ENCODE peak calls at places on chromosomes 3 and 15, in six cellular contexts. One of them, this sample, is unnamed.

GRCh38 chr3:71478568-71478967 is 105.0 kb downstream of the FOXP1 start:
- DNase-seq in HCT116: no peak
- DNase-seq in CD4-positive, alpha-beta T cell: peak
- DNase-seq in SJSA1: no peak
- DNase-seq in uterus: no peak
- DNase-seq in breast epithelium: no peak
- DNase-seq in this sample: peak

GRCh38 chr3:79957066-79957465 is 189.3 kb upstream of the ROBO1 start:
- DNase-seq in uterus: no peak
- DNase-seq in HCT116: no peak
- DNase-seq in SJSA1: no peak
- DNase-seq in breast epithelium: no peak
- DNase-seq in CD4-positive, alpha-beta T cell: no peak
- DNase-seq in this sample: no peak

GRCh38 chr3:166243511-166243910 is 406.3 kb upstream of the BCHE start:
- DNase-seq in HCT116: no peak
- DNase-seq in breast epithelium: no peak
- DNase-seq in uterus: no peak
- DNase-seq in CD4-positive, alpha-beta T cell: no peak
- DNase-seq in SJSA1: no peak
- DNase-seq in this sample: no peak

GRCh38 chr15:27808182-27808581 is 290.9 kb downstream of the OCA2 start:
- DNase-seq in HCT116: no peak
- DNase-seq in CD4-positive, alpha-beta T cell: no peak
- DNase-seq in breast epithelium: no peak
- DNase-seq in uterus: no peak
- DNase-seq in SJSA1: no peak
- DNase-seq in this sample: no peak

GRCh38 chr3:49476563-49476962 is 6.5 kb downstream of the DAG1 start:
- DNase-seq in breast epithelium: no peak
- DNase-seq in CD4-positive, alpha-beta T cell: no peak
- DNase-seq in SJSA1: no peak
- DNase-seq in HCT116: no peak
- DNase-seq in uterus: no peak
- DNase-seq in this sample: no peak

GRCh38 chr3:40173291-40173710 is 136.2 kb upstream of the EIF1B start:
- DNase-seq in CD4-positive, alpha-beta T cell: no peak
- DNase-seq in HCT116: no peak
- DNase-seq in uterus: no peak
- DNase-seq in breast epithelium: no peak
- DNase-seq in SJSA1: no peak
- DNase-seq in this sample: no peak

GRCh38 chr3:133282239-133282638 is 117.6 kb upstream of the BFSP2 start:
- DNase-seq in uterus: no peak
- DNase-seq in SJSA1: no peak
- DNase-seq in HCT116: no peak
- DNase-seq in CD4-positive, alpha-beta T cell: no peak
- DNase-seq in breast epithelium: no peak
- DNase-seq in this sample: no peak

GRCh38 chr3:173397161-173398110 is at the start of gene NLGN1:
- DNase-seq in SJSA1: peak
- DNase-seq in CD4-positive, alpha-beta T cell: no peak
- DNase-seq in uterus: peak
- DNase-seq in breast epithelium: peak
- DNase-seq in HCT116: no peak
- DNase-seq in this sample: peak

GRCh38 chr3:179279294-179279693 is 28.4 kb upstream of the KCNMB3 start:
- DNase-seq in SJSA1: no peak
- DNase-seq in HCT116: no peak
- DNase-seq in CD4-positive, alpha-beta T cell: no peak
- DNase-seq in uterus: no peak
- DNase-seq in breast epithelium: no peak
- DNase-seq in this sample: no peak

GRCh38 chr3:150870406-150870805 is 34.8 kb downstream of the MINDY4B start:
- DNase-seq in HCT116: no peak
- DNase-seq in uterus: no peak
- DNase-seq in SJSA1: no peak
- DNase-seq in breast epithelium: no peak
- DNase-seq in CD4-positive, alpha-beta T cell: no peak
- DNase-seq in this sample: no peak

GRCh38 chr3:103057477-103057876 is 622.7 kb downstream of the ZPLD1 start:
- DNase-seq in breast epithelium: no peak
- DNase-seq in SJSA1: no peak
- DNase-seq in uterus: no peak
- DNase-seq in CD4-positive, alpha-beta T cell: no peak
- DNase-seq in HCT116: no peak
- DNase-seq in this sample: no peak

GRCh38 chr3:143574933-143575332 is 273.3 kb downstream of the SLC9A9 start:
- DNase-seq in breast epithelium: no peak
- DNase-seq in HCT116: no peak
- DNase-seq in uterus: no peak
- DNase-seq in SJSA1: no peak
- DNase-seq in CD4-positive, alpha-beta T cell: no peak
- DNase-seq in this sample: no peak

GRCh38 chr3:15102256-15102655 is 3.3 kb upstream of the RBSN start:
- DNase-seq in HCT116: no peak
- DNase-seq in uterus: peak
- DNase-seq in CD4-positive, alpha-beta T cell: no peak
- DNase-seq in SJSA1: no peak
- DNase-seq in breast epithelium: peak
- DNase-seq in this sample: peak

GRCh38 chr3:197239857-197240256 is 58.6 kb downstream of the DLG1 start:
- DNase-seq in breast epithelium: no peak
- DNase-seq in HCT116: no peak
- DNase-seq in uterus: no peak
- DNase-seq in CD4-positive, alpha-beta T cell: no peak
- DNase-seq in SJSA1: no peak
- DNase-seq in this sample: no peak

GRCh38 chr3:58752168-58752567 is 85.6 kb upstream of the FAM3D start:
- DNase-seq in uterus: no peak
- DNase-seq in SJSA1: no peak
- DNase-seq in HCT116: no peak
- DNase-seq in CD4-positive, alpha-beta T cell: no peak
- DNase-seq in breast epithelium: no peak
- DNase-seq in this sample: no peak

GRCh38 chr3:14297784-14298236 is 104.6 kb upstream of the SLC6A6 start:
- DNase-seq in CD4-positive, alpha-beta T cell: no peak
- DNase-seq in SJSA1: no peak
- DNase-seq in uterus: peak
- DNase-seq in breast epithelium: peak
- DNase-seq in HCT116: no peak
- DNase-seq in this sample: no peak

GRCh38 chr3:23129817-23130216 is 73.3 kb upstream of the UBE2E2 start:
- DNase-seq in CD4-positive, alpha-beta T cell: no peak
- DNase-seq in HCT116: no peak
- DNase-seq in SJSA1: peak
- DNase-seq in uterus: no peak
- DNase-seq in breast epithelium: peak
- DNase-seq in this sample: no peak

DNA sequence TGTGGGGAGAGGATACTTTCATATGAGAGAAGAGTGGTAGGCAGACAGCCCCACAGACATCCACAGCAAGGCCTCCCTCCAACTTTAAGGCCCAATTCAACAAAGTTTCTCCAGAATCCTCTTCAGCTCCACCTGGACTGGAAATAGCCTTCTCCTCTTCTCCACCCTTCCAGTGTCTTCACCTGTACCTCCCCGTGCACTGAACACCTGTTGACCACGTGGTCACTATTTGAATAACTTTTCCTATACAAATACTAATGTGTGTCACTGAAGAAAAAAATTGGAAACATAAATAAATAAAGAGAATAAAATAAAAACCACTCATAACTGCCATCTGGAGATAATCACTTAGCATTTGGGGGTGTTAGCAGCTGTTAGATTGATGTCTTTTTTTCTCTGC is 52.9 kb downstream of the CCNL1 start:
- DNase-seq in uterus: no peak
- DNase-seq in CD4-positive, alpha-beta T cell: no peak
- DNase-seq in SJSA1: no peak
- DNase-seq in HCT116: no peak
- DNase-seq in breast epithelium: no peak
- DNase-seq in this sample: no peak
- H3K27ac ChIP-seq in uterus: peak
- H3K27ac ChIP-seq in CD4-positive, alpha-beta T cell: no peak
- H3K27ac ChIP-seq in SJSA1: no peak
- H3K27ac ChIP-seq in HCT116: no peak
- H3K27ac ChIP-seq in breast epithelium: no peak
- H3K27ac ChIP-seq in this sample: no peak

GRCh38 chr15:63915888-63916731 is 82.4 kb upstream of the HERC1 start:
- DNase-seq in CD4-positive, alpha-beta T cell: no peak
- DNase-seq in breast epithelium: no peak
- DNase-seq in HCT116: no peak
- DNase-seq in SJSA1: no peak
- DNase-seq in uterus: peak
- DNase-seq in this sample: no peak

GRCh38 chr15:63920504-63921178 is 86.9 kb upstream of the HERC1 start:
- DNase-seq in CD4-positive, alpha-beta T cell: no peak
- DNase-seq in breast epithelium: no peak
- DNase-seq in SJSA1: no peak
- DNase-seq in HCT116: no peak
- DNase-seq in uterus: no peak
- DNase-seq in this sample: no peak

GRCh38 chr15:63918317-63918672 is 84.5 kb upstream of the HERC1 start:
- DNase-seq in breast epithelium: no peak
- DNase-seq in HCT116: no peak
- DNase-seq in CD4-positive, alpha-beta T cell: no peak
- DNase-seq in uterus: no peak
- DNase-seq in SJSA1: no peak
- DNase-seq in this sample: no peak

GRCh38 chr15:63917588-63918316 is 84.0 kb upstream of the HERC1 start:
- DNase-seq in uterus: peak
- DNase-seq in CD4-positive, alpha-beta T cell: no peak
- DNase-seq in breast epithelium: no peak
- DNase-seq in SJSA1: no peak
- DNase-seq in HCT116: no peak
- DNase-seq in this sample: no peak

DNA sequence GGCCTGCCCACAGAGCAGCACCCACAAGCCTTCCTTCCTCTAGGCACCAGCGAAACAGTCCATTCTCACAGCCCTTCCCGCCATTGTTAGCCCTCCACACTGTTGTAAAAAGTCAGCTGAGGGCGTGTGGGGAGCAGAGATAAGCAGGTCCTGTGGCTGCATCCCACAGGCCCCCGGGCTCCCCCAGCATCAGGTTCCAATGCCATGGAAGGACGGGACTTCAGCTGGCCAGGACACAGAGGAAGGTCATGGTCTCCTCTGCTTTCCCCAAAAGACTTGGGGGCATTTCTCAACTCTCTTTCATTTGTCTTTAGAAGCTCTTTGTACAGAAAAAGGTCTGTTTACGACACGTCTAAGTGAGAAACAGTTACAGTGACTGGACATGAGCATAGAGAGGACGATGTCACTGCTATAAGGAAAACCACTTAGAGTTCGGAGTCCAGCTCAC is 85.2 kb upstream of the HERC1 start:
- DNase-seq in CD4-positive, alpha-beta T cell: no peak
- DNase-seq in SJSA1: no peak
- DNase-seq in HCT116: no peak
- DNase-seq in uterus: no peak
- DNase-seq in breast epithelium: no peak
- DNase-seq in this sample: no peak
- H3K27ac ChIP-seq in CD4-positive, alpha-beta T cell: no peak
- H3K27ac ChIP-seq in SJSA1: no peak
- H3K27ac ChIP-seq in HCT116: no peak
- H3K27ac ChIP-seq in uterus: no peak
- H3K27ac ChIP-seq in breast epithelium: no peak
- H3K27ac ChIP-seq in this sample: no peak

GRCh38 chr3:124283644-124284008 is 291.7 kb upstream of the ROPN1 start:
- DNase-seq in breast epithelium: no peak
- DNase-seq in HCT116: no peak
- DNase-seq in uterus: no peak
- DNase-seq in CD4-positive, alpha-beta T cell: no peak
- DNase-seq in SJSA1: no peak
- DNase-seq in this sample: no peak
- H3K27ac ChIP-seq in breast epithelium: no peak
- H3K27ac ChIP-seq in HCT116: no peak
- H3K27ac ChIP-seq in uterus: peak
- H3K27ac ChIP-seq in CD4-positive, alpha-beta T cell: no peak
- H3K27ac ChIP-seq in SJSA1: no peak
- H3K27ac ChIP-seq in this sample: no peak

GRCh38 chr3:6568999-6569493 is 291.9 kb upstream of the GRM7 start:
- DNase-seq in uterus: no peak
- DNase-seq in CD4-positive, alpha-beta T cell: no peak
- DNase-seq in breast epithelium: no peak
- DNase-seq in HCT116: no peak
- DNase-seq in SJSA1: no peak
- DNase-seq in this sample: no peak

DNA sequence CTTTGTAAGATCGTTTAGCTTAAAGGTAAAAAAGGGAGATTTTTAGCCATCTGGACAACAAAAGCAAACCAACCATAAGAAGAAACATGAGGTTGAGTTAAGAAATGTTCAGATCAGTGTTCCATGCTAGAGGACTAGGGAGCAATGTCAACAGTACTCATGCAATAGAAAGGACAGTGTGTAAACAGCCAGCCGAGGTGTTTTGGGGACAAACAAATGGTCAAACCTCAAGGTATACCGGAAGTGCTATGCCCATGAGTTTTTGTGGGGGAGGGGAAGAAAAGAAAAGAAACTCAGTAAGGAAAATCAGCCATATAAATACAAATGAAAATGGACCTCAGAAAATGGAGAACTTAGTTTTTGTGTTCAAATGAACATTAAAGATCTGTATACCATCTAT is 289.5 kb upstream of the GRM7 start:
- DNase-seq in HCT116: no peak
- DNase-seq in breast epithelium: no peak
- DNase-seq in CD4-positive, alpha-beta T cell: no peak
- DNase-seq in SJSA1: no peak
- DNase-seq in uterus: no peak
- DNase-seq in this sample: no peak
- H3K27ac ChIP-seq in HCT116: no peak
- H3K27ac ChIP-seq in breast epithelium: no peak
- H3K27ac ChIP-seq in CD4-positive, alpha-beta T cell: no peak
- H3K27ac ChIP-seq in SJSA1: no peak
- H3K27ac ChIP-seq in uterus: no peak
- H3K27ac ChIP-seq in this sample: no peak

DNA sequence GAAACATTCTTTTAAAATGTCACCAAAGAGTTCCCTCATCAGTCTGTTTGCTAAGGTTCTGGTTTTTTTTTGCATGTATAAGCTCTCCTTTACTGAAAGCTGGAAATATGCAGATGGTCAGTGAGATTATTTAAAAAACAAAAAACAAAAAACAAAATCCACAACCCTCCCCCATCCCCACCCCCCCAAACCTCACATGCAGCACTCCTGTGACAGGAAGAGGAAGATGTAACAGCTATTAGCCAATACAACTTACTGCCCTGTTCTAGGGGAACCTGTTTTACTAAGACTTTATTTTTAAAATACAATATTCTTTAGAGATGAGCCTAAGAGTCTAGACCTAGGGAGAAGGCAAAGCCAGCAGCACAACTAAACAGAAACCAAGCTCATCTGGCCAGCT is 39.5 kb downstream of the ANP32A start:
- DNase-seq in uterus: no peak
- DNase-seq in breast epithelium: no peak
- DNase-seq in CD4-positive, alpha-beta T cell: no peak
- DNase-seq in SJSA1: no peak
- DNase-seq in HCT116: no peak
- DNase-seq in this sample: no peak
- H3K27ac ChIP-seq in uterus: no peak
- H3K27ac ChIP-seq in breast epithelium: peak
- H3K27ac ChIP-seq in CD4-positive, alpha-beta T cell: no peak
- H3K27ac ChIP-seq in SJSA1: no peak
- H3K27ac ChIP-seq in HCT116: no peak
- H3K27ac ChIP-seq in this sample: peak